ENCODE peak calls at places on chromosomes 5 and 9, in four cellular contexts. One of them, this sample, is unnamed.

GRCh38 chr9:72863456-72864094 is 89.3 kb downstream of the ALDH1A1 start:
- DNase-seq in PC-3: no peak
- DNase-seq in colonic mucosa: no peak
- DNase-seq in heart left ventricle: no peak
- DNase-seq in this sample: no peak

GRCh38 chr5:16321284-16321683 is 141.7 kb upstream of the MARCHF11 start:
- DNase-seq in PC-3: no peak
- DNase-seq in colonic mucosa: no peak
- DNase-seq in heart left ventricle: no peak
- DNase-seq in this sample: no peak

GRCh38 chr5:41754857-41755256 is 115.4 kb downstream of the OXCT1 start:
- DNase-seq in PC-3: peak; percentile 7
- DNase-seq in colonic mucosa: no peak
- DNase-seq in heart left ventricle: no peak
- DNase-seq in this sample: no peak

GRCh38 chr5:10704949-10705621 is 55.9 kb downstream of the DAP start:
- DNase-seq in PC-3: peak; percentile 100
- DNase-seq in colonic mucosa: no peak
- DNase-seq in heart left ventricle: no peak
- DNase-seq in this sample: no peak

GRCh38 chr9:5321058-5321457 is 16.5 kb upstream of the RLN2 start:
- DNase-seq in PC-3: peak; percentile 29
- DNase-seq in colonic mucosa: no peak
- DNase-seq in heart left ventricle: no peak
- DNase-seq in this sample: no peak

GRCh38 chr5:72598461-72599433 is 91.5 kb upstream of the ZNF366 start:
- DNase-seq in PC-3: peak; percentile 28
- DNase-seq in colonic mucosa: no peak
- DNase-seq in heart left ventricle: no peak
- DNase-seq in this sample: no peak

GRCh38 chr5:97183100-97183929 is at the start of gene RIOK2:
- DNase-seq in PC-3: peak; percentile 95
- DNase-seq in colonic mucosa: peak; percentile 95
- DNase-seq in heart left ventricle: peak; percentile 94
- DNase-seq in this sample: peak; percentile 96

GRCh38 chr5:78577051-78577807 is 71.3 kb downstream of the LHFPL2 start:
- DNase-seq in PC-3: no peak
- DNase-seq in colonic mucosa: no peak
- DNase-seq in heart left ventricle: no peak
- DNase-seq in this sample: no peak

GRCh38 chr5:38816083-38817030 is 29.5 kb upstream of the OSMR start:
- DNase-seq in PC-3: no peak
- DNase-seq in colonic mucosa: no peak
- DNase-seq in heart left ventricle: no peak
- DNase-seq in this sample: no peak

GRCh38 chr5:18101532-18101931 is 467.3 kb downstream of the TAF11L14 start:
- DNase-seq in PC-3: no peak
- DNase-seq in colonic mucosa: no peak
- DNase-seq in heart left ventricle: no peak
- DNase-seq in this sample: no peak

GRCh38 chr9:125418404-125418803 is 156.8 kb downstream of the GAPVD1 start:
- DNase-seq in PC-3: no peak
- DNase-seq in colonic mucosa: no peak
- DNase-seq in heart left ventricle: no peak
- DNase-seq in this sample: no peak

GRCh38 chr9:115115117-115115880 is 2.7 kb downstream of the TNC start:
- DNase-seq in PC-3: peak; percentile 42
- DNase-seq in colonic mucosa: no peak
- DNase-seq in heart left ventricle: no peak
- DNase-seq in this sample: no peak

GRCh38 chr9:121376214-121376830 is 6.3 kb upstream of the STOM start:
- DNase-seq in PC-3: peak; percentile 34
- DNase-seq in colonic mucosa: no peak
- DNase-seq in heart left ventricle: no peak
- DNase-seq in this sample: no peak

GRCh38 chr5:136147632-136148031 is 15.0 kb downstream of the SMAD5 start:
- DNase-seq in PC-3: no peak
- DNase-seq in colonic mucosa: no peak
- DNase-seq in heart left ventricle: no peak
- DNase-seq in this sample: no peak
- H3K4me1 ChIP-seq in PC-3: peaks cover 9% of the 10 kb centered on the region
- H3K4me1 ChIP-seq in colonic mucosa: peaks cover 4% of the 10 kb centered on the region
- H3K4me1 ChIP-seq in heart left ventricle: peaks cover 31% of the 10 kb centered on the region
- H3K4me1 ChIP-seq in this sample: peaks cover 31% of the 10 kb centered on the region

DNA sequence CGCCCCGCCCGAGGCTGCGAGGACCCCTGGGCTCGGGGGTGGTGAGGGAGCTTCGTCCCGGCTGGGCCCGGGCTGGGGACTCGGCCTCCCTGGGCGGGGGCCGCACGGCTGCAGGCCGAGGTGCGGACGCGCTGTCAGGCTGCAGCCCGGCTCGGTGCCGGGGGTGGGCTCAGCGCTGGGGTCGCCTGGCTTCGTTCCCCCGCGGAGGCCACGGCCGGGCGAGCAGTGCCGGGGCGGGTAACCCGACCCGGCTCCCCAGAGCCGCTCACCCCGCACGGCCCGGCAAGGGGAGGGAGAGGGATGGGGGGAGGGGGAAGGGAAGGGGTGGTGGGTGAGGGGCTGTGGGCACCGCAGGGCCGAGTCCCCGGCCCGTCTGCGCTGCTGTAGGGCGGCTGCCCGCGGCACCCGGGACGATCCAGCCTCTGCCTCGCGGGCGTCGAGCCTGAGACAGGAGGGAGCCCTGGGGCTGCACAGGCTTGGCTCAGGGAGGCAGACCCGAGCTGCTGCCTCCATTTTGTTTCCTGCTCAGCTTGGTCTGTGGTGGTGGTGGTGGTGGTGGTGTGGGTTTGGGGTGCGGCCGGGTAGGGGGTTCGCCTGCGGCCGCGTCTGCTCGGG is 962 bp upstream of the NSD1 start:
- DNase-seq in PC-3: no peak
- DNase-seq in colonic mucosa: no peak
- DNase-seq in heart left ventricle: no peak
- DNase-seq in this sample: no peak
- H3K4me3 ChIP-seq in PC-3: no peak overlapping the region
- H3K4me3 ChIP-seq in colonic mucosa: peak overlapping the region; percentile 88
- H3K4me3 ChIP-seq in heart left ventricle: peak overlapping the region; percentile 83
- H3K4me3 ChIP-seq in this sample: peak overlapping the region; percentile 93

DNA sequence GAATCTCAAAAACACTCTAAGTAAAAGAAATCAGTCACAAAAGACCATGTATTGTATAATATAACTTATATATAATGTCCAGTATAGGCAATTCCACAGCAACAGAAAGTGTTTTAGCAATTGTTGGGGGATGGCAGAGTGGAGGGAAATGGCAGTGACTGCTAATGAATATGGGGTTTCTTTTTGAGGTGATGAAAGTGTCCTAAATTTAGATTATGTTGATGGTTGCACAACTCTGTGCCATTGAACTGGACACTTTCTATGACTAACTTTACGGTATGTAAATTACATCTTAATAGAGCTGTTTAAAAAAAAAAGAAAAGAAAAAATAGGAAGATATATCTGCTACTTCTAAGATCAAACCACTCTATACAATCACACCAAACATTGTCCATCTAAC is 124.9 kb upstream of the ZNF462 start:
- DNase-seq in PC-3: no peak
- DNase-seq in colonic mucosa: no peak
- DNase-seq in heart left ventricle: no peak
- DNase-seq in this sample: no peak
- H3K27ac ChIP-seq in PC-3: no peak overlapping the region
- H3K27ac ChIP-seq in colonic mucosa: no peak overlapping the region
- H3K27ac ChIP-seq in heart left ventricle: no peak overlapping the region
- H3K27ac ChIP-seq in this sample: no peak overlapping the region

GRCh38 chr5:150302301-150303069 is at the start of gene ARSI:
- DNase-seq in PC-3: peak; percentile 69
- DNase-seq in colonic mucosa: peak; percentile 42
- DNase-seq in heart left ventricle: peak; percentile 59
- DNase-seq in this sample: no peak
- H3K4me1 ChIP-seq in PC-3: peaks cover 20% of the 10 kb centered on the region
- H3K4me1 ChIP-seq in colonic mucosa: no peaks in the 10 kb centered on the region
- H3K4me1 ChIP-seq in heart left ventricle: peaks cover 6% of the 10 kb centered on the region
- H3K4me1 ChIP-seq in this sample: no peaks in the 10 kb centered on the region

DNA sequence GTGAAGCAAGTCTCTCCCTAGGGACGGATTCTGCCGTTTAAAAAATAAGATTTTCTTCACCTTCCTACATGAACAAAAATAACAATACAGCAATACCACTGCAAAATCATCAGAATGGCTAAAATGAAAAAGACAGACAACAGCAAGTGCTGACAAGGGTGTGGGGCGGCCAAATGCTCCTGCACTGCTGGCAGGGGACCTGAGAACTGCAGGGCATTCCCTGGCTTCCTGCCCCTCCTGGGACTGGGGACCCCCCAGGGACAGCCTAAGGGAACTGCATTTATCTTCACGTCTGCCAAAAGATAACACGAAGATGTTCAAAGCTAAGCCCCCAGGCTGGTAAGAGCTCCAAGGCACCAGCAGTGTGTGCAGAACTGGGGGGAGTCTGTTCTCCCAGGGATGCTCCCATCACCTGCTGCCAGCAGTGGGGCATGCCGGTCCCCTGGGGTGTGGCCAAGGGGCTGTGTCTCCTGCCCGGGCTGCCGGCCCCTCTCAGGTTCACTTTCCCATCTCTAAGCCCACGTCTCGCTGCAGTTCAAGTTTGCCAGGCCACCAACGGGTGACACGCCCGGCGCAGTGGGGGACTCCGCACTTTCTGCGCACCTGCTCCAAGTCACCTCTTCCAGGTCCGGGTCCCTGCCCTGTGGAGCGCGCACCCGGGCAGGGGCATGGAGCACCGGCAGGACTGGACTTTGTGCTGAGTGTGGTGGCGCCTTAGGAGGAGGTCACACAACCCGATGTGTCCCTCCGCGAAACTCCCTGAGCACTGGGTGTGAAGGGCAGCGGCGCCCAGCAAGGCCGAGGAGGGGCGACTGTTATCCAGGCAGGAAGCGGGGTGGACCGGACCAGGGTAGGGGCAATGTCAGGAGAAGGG is 4.5 kb upstream of the EGFL7 start:
- DNase-seq in PC-3: no peak
- DNase-seq in colonic mucosa: no peak
- DNase-seq in heart left ventricle: peak; percentile 32
- DNase-seq in this sample: no peak
- H3K4me3 ChIP-seq in PC-3: no peak overlapping the region
- H3K4me3 ChIP-seq in colonic mucosa: no peak overlapping the region
- H3K4me3 ChIP-seq in heart left ventricle: peak overlapping the region; percentile 74
- H3K4me3 ChIP-seq in this sample: peak overlapping the region; percentile 37

DNA sequence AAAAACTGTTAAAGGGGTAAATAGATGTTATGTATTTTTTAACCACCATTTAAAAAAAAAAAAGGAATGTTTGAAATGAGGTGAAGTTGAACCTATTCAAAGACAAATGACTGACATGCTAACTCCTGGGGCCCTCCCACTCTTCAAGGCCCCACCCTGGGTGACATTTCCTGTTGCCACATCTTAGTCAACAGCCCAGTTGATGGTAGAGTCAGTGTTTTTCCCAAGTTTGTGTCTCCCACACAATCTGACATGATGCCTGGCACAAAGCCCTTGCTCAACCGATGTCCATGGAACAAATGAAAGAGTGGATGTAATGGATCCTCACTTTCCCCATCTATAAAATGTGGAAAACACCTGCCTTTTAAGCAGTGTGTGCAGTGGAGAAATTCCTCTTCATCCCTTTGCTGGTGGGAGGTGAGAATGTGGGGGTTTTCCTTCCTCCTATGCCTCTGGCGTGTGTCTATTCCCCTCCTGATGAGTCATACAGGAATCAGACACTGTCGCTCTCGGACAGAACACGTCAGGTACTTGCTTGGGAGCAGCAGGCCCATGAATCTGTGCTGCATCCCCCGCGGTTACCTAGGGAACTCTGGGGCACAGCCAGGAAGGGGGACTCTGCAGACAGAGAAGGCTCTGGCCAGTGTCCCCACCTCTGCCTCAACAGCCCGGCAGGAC is 13.7 kb upstream of the ADRA1B start:
- DNase-seq in PC-3: peak; percentile 92
- DNase-seq in colonic mucosa: no peak
- DNase-seq in heart left ventricle: no peak
- DNase-seq in this sample: no peak
- H3K27ac ChIP-seq in PC-3: peak overlapping the region; percentile 91
- H3K27ac ChIP-seq in colonic mucosa: no peak overlapping the region
- H3K27ac ChIP-seq in heart left ventricle: no peak overlapping the region
- H3K27ac ChIP-seq in this sample: no peak overlapping the region

DNA sequence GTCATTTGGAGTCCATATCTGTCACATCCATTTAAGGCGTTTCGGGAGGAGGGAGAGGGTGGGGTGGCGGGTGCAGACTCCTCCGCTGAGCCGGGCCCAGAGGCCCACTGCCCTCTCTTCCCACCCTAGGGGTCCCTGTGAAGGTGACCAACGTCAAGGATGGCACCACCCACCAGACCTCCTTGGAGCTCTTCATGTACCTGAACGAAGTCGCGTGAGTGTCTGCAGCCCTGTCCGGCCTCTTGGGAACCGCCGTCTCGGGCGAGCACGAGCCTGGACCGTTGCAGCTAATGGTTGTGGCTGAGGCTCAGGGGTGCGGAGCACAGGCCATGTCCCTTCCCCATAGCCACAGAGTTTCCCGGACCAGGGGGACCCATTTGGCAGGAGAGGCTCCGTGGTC is 34.8 kb downstream of the ASS1 start:
- DNase-seq in PC-3: no peak
- DNase-seq in colonic mucosa: no peak
- DNase-seq in heart left ventricle: no peak
- DNase-seq in this sample: no peak
- H3K4me1 ChIP-seq in PC-3: no peaks in the 10 kb centered on the region
- H3K4me1 ChIP-seq in colonic mucosa: no peaks in the 10 kb centered on the region
- H3K4me1 ChIP-seq in heart left ventricle: no peaks in the 10 kb centered on the region
- H3K4me1 ChIP-seq in this sample: no peaks in the 10 kb centered on the region

GRCh38 chr5:180589771-180590542 is 1.3 kb downstream of the SCGB3A1 start:
- DNase-seq in PC-3: no peak
- DNase-seq in colonic mucosa: no peak
- DNase-seq in heart left ventricle: no peak
- DNase-seq in this sample: no peak
- H3K4me3 ChIP-seq in PC-3: no peak overlapping the region
- H3K4me3 ChIP-seq in colonic mucosa: no peak overlapping the region
- H3K4me3 ChIP-seq in heart left ventricle: peak overlapping the region; percentile 37
- H3K4me3 ChIP-seq in this sample: no peak overlapping the region

GRCh38 chr5:177427919-177428573 is 1.6 kb downstream of the GRK6 start:
- DNase-seq in PC-3: no peak
- DNase-seq in colonic mucosa: no peak
- DNase-seq in heart left ventricle: no peak
- DNase-seq in this sample: no peak

GRCh38 chr5:177430146-177430951 is 3.9 kb downstream of the GRK6 start:
- DNase-seq in PC-3: no peak
- DNase-seq in colonic mucosa: no peak
- DNase-seq in heart left ventricle: no peak
- DNase-seq in this sample: no peak

GRCh38 chr5:177428574-177429217 is 2.2 kb downstream of the GRK6 start:
- DNase-seq in PC-3: no peak
- DNase-seq in colonic mucosa: no peak
- DNase-seq in heart left ventricle: no peak
- DNase-seq in this sample: no peak

GRCh38 chr5:177430972-177431316 is 4.5 kb downstream of the GRK6 start:
- DNase-seq in PC-3: no peak
- DNase-seq in colonic mucosa: no peak
- DNase-seq in heart left ventricle: no peak
- DNase-seq in this sample: no peak

GRCh38 chr5:177429248-177430045 is 3.0 kb downstream of the GRK6 start:
- DNase-seq in PC-3: no peak
- DNase-seq in colonic mucosa: peak; percentile 57
- DNase-seq in heart left ventricle: peak; percentile 72
- DNase-seq in this sample: peak; percentile 82
- H3K27ac ChIP-seq in PC-3: no peak overlapping the region
- H3K27ac ChIP-seq in colonic mucosa: peak overlapping the region; percentile 1
- H3K27ac ChIP-seq in heart left ventricle: no peak overlapping the region
- H3K27ac ChIP-seq in this sample: peak overlapping the region; percentile 91